ENCODE peak calls at places on chromosomes 5 and 9, in six cellular contexts. One of them, this sample, is unnamed.

GRCh38 chr5:66828551-66829421 is 232.6 kb downstream of the MAST4 start:
- DNase-seq in astrocyte of the spinal cord: peak
- DNase-seq in left ventricle myocardium superior: peak
- DNase-seq in GM20000: no peak
- DNase-seq in left lung: no peak
- DNase-seq in T-cell: peak
- DNase-seq in this sample: no peak

GRCh38 chr9:109488791-109489492 is 9.2 kb downstream of the PTPN3 start:
- DNase-seq in astrocyte of the spinal cord: no peak
- DNase-seq in left ventricle myocardium superior: no peak
- DNase-seq in GM20000: no peak
- DNase-seq in left lung: no peak
- DNase-seq in T-cell: no peak
- DNase-seq in this sample: no peak

GRCh38 chr5:140240987-140241706 is 61.8 kb downstream of the PFDN1 start:
- DNase-seq in astrocyte of the spinal cord: peak
- DNase-seq in left ventricle myocardium superior: peak
- DNase-seq in GM20000: no peak
- DNase-seq in left lung: no peak
- DNase-seq in T-cell: no peak
- DNase-seq in this sample: no peak

GRCh38 chr5:109407913-109408312 is 1.9 kb downstream of the PJA2 start:
- DNase-seq in astrocyte of the spinal cord: no peak
- DNase-seq in left ventricle myocardium superior: no peak
- DNase-seq in GM20000: peak
- DNase-seq in left lung: no peak
- DNase-seq in T-cell: no peak
- DNase-seq in this sample: peak

GRCh38 chr5:103428411-103428871 is 134.1 kb downstream of the NUDT12 start:
- DNase-seq in astrocyte of the spinal cord: peak
- DNase-seq in left ventricle myocardium superior: peak
- DNase-seq in GM20000: no peak
- DNase-seq in left lung: peak
- DNase-seq in T-cell: no peak
- DNase-seq in this sample: no peak

GRCh38 chr5:139765409-139766217 is 30.0 kb upstream of the PSD2 start:
- DNase-seq in astrocyte of the spinal cord: peak
- DNase-seq in left ventricle myocardium superior: peak
- DNase-seq in GM20000: peak
- DNase-seq in left lung: peak
- DNase-seq in T-cell: peak
- DNase-seq in this sample: peak

GRCh38 chr9:94656190-94656589 is 16.9 kb upstream of the FBP1 start:
- DNase-seq in astrocyte of the spinal cord: no peak
- DNase-seq in left ventricle myocardium superior: no peak
- DNase-seq in GM20000: peak
- DNase-seq in left lung: no peak
- DNase-seq in T-cell: peak
- DNase-seq in this sample: peak

GRCh38 chr9:79581794-79582193 is 10.0 kb downstream of the TLE4 start:
- DNase-seq in astrocyte of the spinal cord: peak
- DNase-seq in left ventricle myocardium superior: no peak
- DNase-seq in GM20000: no peak
- DNase-seq in left lung: no peak
- DNase-seq in T-cell: no peak
- DNase-seq in this sample: no peak

GRCh38 chr9:33619666-33620404 is 95.8 kb downstream of the ANKRD18B start:
- DNase-seq in astrocyte of the spinal cord: peak
- DNase-seq in left ventricle myocardium superior: no peak
- DNase-seq in GM20000: no peak
- DNase-seq in left lung: no peak
- DNase-seq in T-cell: no peak
- DNase-seq in this sample: no peak

GRCh38 chr5:111229871-111230812 is 6.0 kb downstream of the CAMK4 start:
- DNase-seq in astrocyte of the spinal cord: no peak
- DNase-seq in left ventricle myocardium superior: no peak
- DNase-seq in GM20000: no peak
- DNase-seq in left lung: no peak
- DNase-seq in T-cell: no peak
- DNase-seq in this sample: peak

GRCh38 chr9:108057421-108058136 is 568.0 kb upstream of the KLF4 start:
- DNase-seq in astrocyte of the spinal cord: peak
- DNase-seq in left ventricle myocardium superior: no peak
- DNase-seq in GM20000: no peak
- DNase-seq in left lung: no peak
- DNase-seq in T-cell: no peak
- DNase-seq in this sample: no peak

GRCh38 chr5:151614565-151614964 is 23.4 kb upstream of the FAT2 start:
- DNase-seq in astrocyte of the spinal cord: no peak
- DNase-seq in left ventricle myocardium superior: no peak
- DNase-seq in GM20000: no peak
- DNase-seq in left lung: no peak
- DNase-seq in T-cell: no peak
- DNase-seq in this sample: no peak

GRCh38 chr5:134267366-134268018 is 41.6 kb upstream of the PPP2CA start:
- DNase-seq in astrocyte of the spinal cord: peak
- DNase-seq in left ventricle myocardium superior: no peak
- DNase-seq in GM20000: no peak
- DNase-seq in left lung: no peak
- DNase-seq in T-cell: no peak
- DNase-seq in this sample: no peak

GRCh38 chr5:33530183-33530962 is 89.6 kb downstream of the TARS1 start:
- DNase-seq in astrocyte of the spinal cord: no peak
- DNase-seq in left ventricle myocardium superior: peak
- DNase-seq in GM20000: no peak
- DNase-seq in left lung: no peak
- DNase-seq in T-cell: no peak
- DNase-seq in this sample: no peak

GRCh38 chr9:101840694-101841188 is 102.3 kb upstream of the GRIN3A start:
- DNase-seq in astrocyte of the spinal cord: no peak
- DNase-seq in left ventricle myocardium superior: no peak
- DNase-seq in GM20000: no peak
- DNase-seq in left lung: no peak
- DNase-seq in T-cell: no peak
- DNase-seq in this sample: no peak

GRCh38 chr5:151491059-151491458 is 43.7 kb downstream of the SLC36A1 start:
- DNase-seq in astrocyte of the spinal cord: no peak
- DNase-seq in left ventricle myocardium superior: no peak
- DNase-seq in GM20000: no peak
- DNase-seq in left lung: no peak
- DNase-seq in T-cell: no peak
- DNase-seq in this sample: no peak

GRCh38 chr5:74595143-74595915 is 45.2 kb downstream of the ENC1 start:
- DNase-seq in astrocyte of the spinal cord: peak
- DNase-seq in left ventricle myocardium superior: no peak
- DNase-seq in GM20000: no peak
- DNase-seq in left lung: no peak
- DNase-seq in T-cell: no peak
- DNase-seq in this sample: no peak

GRCh38 chr5:65070026-65070425 is 301.3 kb downstream of the CWC27 start:
- DNase-seq in astrocyte of the spinal cord: no peak
- DNase-seq in left ventricle myocardium superior: no peak
- DNase-seq in GM20000: peak
- DNase-seq in left lung: no peak
- DNase-seq in T-cell: no peak
- DNase-seq in this sample: no peak

GRCh38 chr9:127053057-127053821 is 69.2 kb downstream of the ANGPTL2 start:
- DNase-seq in astrocyte of the spinal cord: no peak
- DNase-seq in left ventricle myocardium superior: no peak
- DNase-seq in GM20000: no peak
- DNase-seq in left lung: no peak
- DNase-seq in T-cell: no peak
- DNase-seq in this sample: no peak